ENCODE peak calls at places on chromosome 14, in six cellular contexts. M, S, N, W, G and C are unnamed samples.

GRCh38 chr14:68977741-68978549 is 1.2 kb downstream of the ACTN1 start:
- DNase-seq in M (peak), S (peak), N (peak), W (peak), G (peak), C (peak)

GRCh38 chr14:51609251-51609986 is 42.3 kb upstream of the FRMD6 start:
- DNase-seq in M (peak), S (no peak), N (no peak), W (no peak), G (no peak), C (no peak)

GRCh38 chr14:91228112-91229004 is 16.1 kb downstream of the GPR68 start:
- DNase-seq in M (peak), S (no peak), N (peak), W (no peak), G (peak), C (peak)

GRCh38 chr14:96497586-96497985 is 4.6 kb upstream of the PAPOLA start:
- DNase-seq in M (no peak), S (no peak), N (no peak), W (peak), G (no peak), C (no peak)

GRCh38 chr14:36094963-36095362 is 81.6 kb downstream of the PTCSC3 start:
- DNase-seq in M (no peak), S (no peak), N (no peak), W (no peak), G (no peak), C (no peak)

GRCh38 chr14:31926123-31926522 is 151.0 kb upstream of the ARHGAP5 start:
- DNase-seq in M (peak), S (no peak), N (no peak), W (no peak), G (peak), C (no peak)

GRCh38 chr14:71985538-71986234 is 53.5 kb downstream of the RGS6 start:
- DNase-seq in M (no peak), S (no peak), N (no peak), W (no peak), G (no peak), C (no peak)

GRCh38 chr14:75215520-75215919 is 39.1 kb upstream of the TMED10 start:
- DNase-seq in M (no peak), S (no peak), N (no peak), W (no peak), G (no peak), C (no peak)

GRCh38 chr14:44657153-44657552 is 150.1 kb upstream of the FSCB start:
- DNase-seq in M (no peak), S (no peak), N (no peak), W (no peak), G (no peak), C (no peak)

GRCh38 chr14:70436867-70437266 is 15.1 kb upstream of the ADAM21 start:
- DNase-seq in M (no peak), S (no peak), N (no peak), W (no peak), G (no peak), C (no peak)

GRCh38 chr14:73460691-73461127 is 2.4 kb upstream of the NUMB start:
- DNase-seq in M (peak), S (no peak), N (no peak), W (no peak), G (peak), C (no peak)

GRCh38 chr14:51846631-51847488 is 13.6 kb upstream of the GNG2 start:
- DNase-seq in M (peak), S (peak), N (peak), W (peak), G (peak), C (peak)

GRCh38 chr14:50740858-50741257 is 72.8 kb upstream of the SAV1 start:
- DNase-seq in M (no peak), S (no peak), N (no peak), W (no peak), G (no peak), C (no peak)

GRCh38 chr14:94047581-94047980 is 21.4 kb downstream of the OTUB2 start:
- DNase-seq in M (no peak), S (no peak), N (no peak), W (no peak), G (no peak), C (peak)

GRCh38 chr14:26454105-26454504 is 143.7 kb downstream of the NOVA1 start:
- DNase-seq in M (no peak), S (no peak), N (no peak), W (no peak), G (no peak), C (no peak)

GRCh38 chr14:50364792-50365191 is 31.9 kb downstream of the CDKL1 start:
- DNase-seq in M (no peak), S (no peak), N (no peak), W (no peak), G (no peak), C (no peak)

GRCh38 chr14:32709072-32709471 is 229.6 kb upstream of the NPAS3 start:
- DNase-seq in M (peak), S (no peak), N (no peak), W (no peak), G (peak), C (no peak)

GRCh38 chr14:64604001-64604400 is 54.2 kb downstream of the PPP1R36 start:
- DNase-seq in M (no peak), S (no peak), N (no peak), W (no peak), G (no peak), C (no peak)

GRCh38 chr14:104935955-104936354 is 11.3 kb downstream of the PLD4 start:
- DNase-seq in M (no peak), S (no peak), N (no peak), W (no peak), G (no peak), C (no peak)

GRCh38 chr14:104718147-104718546 is 5.9 kb upstream of the ADSS1 start:
- DNase-seq in M (no peak), S (no peak), N (no peak), W (no peak), G (no peak), C (no peak)

GRCh38 chr14:72892103-72892878 is 1.6 kb downstream of the DPF3 start:
- DNase-seq in M (peak), S (no peak), N (no peak), W (no peak), G (peak), C (peak)

GRCh38 chr14:53955234-53955556 is 1.4 kb downstream of the BMP4 start:
- DNase-seq in M (no peak), S (no peak), N (no peak), W (no peak), G (no peak), C (no peak)

GRCh38 chr14:53953828-53954550 is 2.6 kb downstream of the BMP4 start:
- DNase-seq in M (peak), S (no peak), N (peak), W (no peak), G (peak), C (peak)

GRCh38 chr14:53953002-53953827 is 3.4 kb downstream of the BMP4 start:
- DNase-seq in M (peak), S (no peak), N (peak), W (peak), G (peak), C (peak)

GRCh38 chr14:53955671-53956426 is 776 bp downstream of the BMP4 start:
- DNase-seq in M (no peak), S (no peak), N (peak), W (no peak), G (peak), C (peak)

GRCh38 chr14:53954551-53955233 is 1.9 kb downstream of the BMP4 start:
- DNase-seq in M (peak), S (no peak), N (peak), W (no peak), G (peak), C (no peak)
- H2AFZ ChIP-seq in M (peak), S (peak), N (no peak), W (no peak), G (no peak), C (no peak)

DNA sequence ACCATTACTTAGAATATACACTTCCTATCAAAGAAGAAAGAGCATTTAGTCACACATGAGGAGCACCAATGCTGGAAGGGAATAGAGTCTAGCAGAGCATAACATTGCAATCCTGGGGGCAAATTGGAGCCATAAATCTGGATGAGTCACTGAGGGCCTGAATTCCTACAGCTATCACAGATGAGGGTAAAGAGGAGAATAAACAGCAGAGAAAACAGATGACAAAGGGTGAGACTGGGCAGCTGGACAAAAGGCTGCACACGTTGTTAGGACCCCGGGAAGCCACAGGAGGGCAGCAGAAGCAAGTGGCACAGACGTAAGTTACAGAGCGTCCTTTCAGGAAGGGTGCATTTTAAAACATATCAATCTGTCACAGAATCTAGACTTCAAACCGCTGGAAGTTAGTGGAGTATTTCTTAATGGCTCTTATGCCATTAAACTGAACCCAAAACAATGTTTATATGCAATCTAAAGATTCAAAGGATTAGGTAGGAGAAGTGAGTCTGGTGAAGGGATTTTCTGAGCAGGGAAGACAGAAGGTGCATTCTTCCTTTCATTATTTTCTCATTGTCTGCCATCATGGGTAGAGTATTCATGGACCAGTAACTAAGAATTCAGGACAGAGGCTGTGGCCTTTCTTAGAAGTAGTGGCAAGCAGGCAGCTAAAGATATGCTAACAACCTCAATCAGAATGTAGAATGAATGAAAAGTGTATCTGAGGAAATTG is 159.8 kb upstream of the DAAM1 start:
- DNase-seq in M (peak), S (peak), N (peak), W (peak), G (peak), C (peak)
- H3K9ac ChIP-seq in M (no peak), S (no peak), N (no peak), W (no peak), G (peak), C (no peak)

GRCh38 chr14:99605299-99605961 is 1.4 kb upstream of the CCDC85C start:
- DNase-seq in M (peak), S (no peak), N (peak), W (no peak), G (peak), C (peak)

GRCh38 chr14:99609245-99610117 is 5.5 kb upstream of the CCDC85C start:
- DNase-seq in M (peak), S (no peak), N (no peak), W (no peak), G (no peak), C (no peak)

GRCh38 chr14:99606359-99606758 is 2.4 kb upstream of the CCDC85C start:
- DNase-seq in M (no peak), S (no peak), N (no peak), W (no peak), G (no peak), C (no peak)

GRCh38 chr14:99611639-99612038 is 7.6 kb upstream of the CCDC85C start:
- DNase-seq in M (no peak), S (no peak), N (no peak), W (no peak), G (no peak), C (no peak)

GRCh38 chr14:99608591-99608990 is 4.6 kb upstream of the CCDC85C start:
- DNase-seq in M (no peak), S (no peak), N (no peak), W (no peak), G (no peak), C (no peak)
- H3K14ac ChIP-seq in M (no peak), S (no peak), N (no peak), W (no peak), G (no peak), C (no peak)

GRCh38 chr14:99196310-99196650 is 75.7 kb downstream of the BCL11B start:
- DNase-seq in M (no peak), S (no peak), N (no peak), W (no peak), G (no peak), C (no peak)
- H2AFZ ChIP-seq in M (no peak), S (no peak), N (no peak), W (no peak), G (no peak), C (no peak)

GRCh38 chr14:22510527-22511110 is 78.4 kb downstream of the DAD1 start:
- DNase-seq in M (peak), S (no peak), N (no peak), W (no peak), G (peak), C (no peak)
- H3K9ac ChIP-seq in M (no peak), S (no peak), N (no peak), W (no peak), G (no peak), C (no peak)

DNA sequence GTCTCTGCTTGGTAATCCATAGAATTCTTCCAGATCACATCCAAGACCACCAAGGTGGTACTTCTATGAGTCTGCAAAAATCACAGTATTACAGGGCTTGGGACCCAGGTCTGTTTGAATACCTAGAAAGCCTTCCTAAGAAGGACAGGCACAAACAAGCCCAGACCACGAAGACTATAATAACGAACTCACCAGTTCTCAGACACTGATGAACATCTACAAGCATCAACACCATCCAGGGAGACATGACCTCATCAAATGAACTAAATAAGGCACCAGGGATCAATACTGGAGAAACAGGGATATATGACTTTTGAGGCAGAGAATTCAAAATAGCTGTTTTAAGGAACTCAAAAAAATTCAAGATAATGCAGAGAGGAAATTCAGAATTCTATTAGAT is 20.1 kb upstream of the RNF212B start:
- DNase-seq in M (no peak), S (no peak), N (no peak), W (no peak), G (no peak), C (no peak)
- H3K14ac ChIP-seq in M (no peak), S (no peak), N (no peak), W (no peak), G (no peak), C (no peak)

DNA sequence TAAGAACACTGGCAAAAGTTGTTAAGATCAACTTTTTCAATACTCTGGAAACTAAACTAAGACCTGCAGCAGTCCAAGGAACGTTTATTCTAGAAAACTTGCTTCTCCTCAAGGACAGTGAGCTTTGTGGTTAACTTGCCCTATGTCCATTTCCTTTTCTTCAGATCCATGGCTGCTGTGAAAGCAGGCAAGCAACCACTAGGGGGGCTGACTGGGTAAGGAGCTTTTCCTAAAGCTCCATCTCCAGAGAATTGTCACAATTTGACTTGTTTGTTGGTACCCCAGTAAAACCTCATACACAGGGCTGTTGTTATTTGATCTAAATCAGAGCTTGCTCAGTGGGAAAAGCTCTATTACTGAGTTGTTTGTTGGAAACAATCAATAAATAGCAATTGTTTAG is 10.1 kb upstream of the RPL10L start:
- DNase-seq in M (no peak), S (no peak), N (no peak), W (no peak), G (peak), C (peak)
- H2AFZ ChIP-seq in M (no peak), S (peak), N (peak), W (no peak), G (no peak), C (no peak)

DNA sequence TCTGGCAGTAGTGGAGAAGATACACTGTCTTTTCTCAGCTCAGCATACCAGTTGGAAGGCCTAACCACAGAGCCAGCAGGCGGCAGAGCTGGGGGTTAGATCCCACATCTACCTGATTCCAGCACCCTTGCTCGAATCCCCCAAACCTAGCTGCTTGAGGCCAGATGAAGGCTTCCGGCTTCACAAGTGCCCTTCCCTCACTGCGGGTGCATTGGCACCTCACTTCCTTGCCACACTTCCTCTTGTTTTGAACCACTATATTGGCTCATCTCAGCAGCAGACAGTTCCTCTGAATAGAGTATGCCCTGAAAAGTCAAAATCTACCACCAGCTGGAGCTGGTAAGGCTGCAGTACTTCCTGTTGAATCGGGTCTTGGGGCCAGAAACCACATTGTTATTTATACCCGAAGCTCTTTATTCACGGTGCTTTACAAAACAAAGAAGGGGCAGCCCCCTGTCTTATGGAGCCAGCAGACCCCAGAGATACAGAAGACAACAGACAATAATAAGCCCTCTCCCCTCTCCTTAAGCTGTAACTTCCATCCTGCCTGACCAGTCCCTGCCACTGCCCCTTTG is 233.7 kb downstream of the EFCAB11 start:
- DNase-seq in M (no peak), S (no peak), N (no peak), W (no peak), G (no peak), C (peak)
- H3K9ac ChIP-seq in M (no peak), S (no peak), N (no peak), W (no peak), G (no peak), C (no peak)

DNA sequence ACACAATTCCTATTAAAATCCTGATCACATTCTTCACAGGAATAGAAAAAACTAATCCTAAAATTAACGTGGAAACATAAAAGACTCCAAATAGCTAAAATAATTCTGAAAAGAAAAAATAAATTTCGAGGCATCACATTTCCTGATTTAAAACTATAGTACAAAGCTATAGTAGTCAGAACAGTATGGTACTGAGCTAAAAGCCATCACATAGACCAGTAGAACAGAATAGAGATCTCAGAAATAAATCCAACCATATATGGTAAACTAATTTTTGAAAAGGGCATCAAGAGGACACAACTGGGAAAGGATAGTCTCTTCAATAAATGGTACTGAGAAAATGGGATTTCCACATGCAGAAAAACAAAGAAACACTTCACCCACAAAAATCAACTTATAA is 125.2 kb upstream of the DAAM1 start:
- DNase-seq in M (no peak), S (no peak), N (no peak), W (no peak), G (no peak), C (no peak)
- H3K14ac ChIP-seq in M (no peak), S (no peak), N (no peak), W (no peak), G (no peak), C (no peak)